ENCODE peak calls at places on chromosome 9, in ten cellular contexts. N is WERI-Rb-1; P is GM12864; D is astrocyte of the spinal cord; Y is mammary epithelial cell; F is CD8-positive, alpha-beta T cell; S is AG09319; C is IMR-90; T is Calu3; X is cardiac muscle cell. O is an unnamed sample.

GRCh38 chr9:104746798-104747197 is 685 bp upstream of the NIPSNAP3A start:
- DNase-seq in Y (no peak), F (no peak), T (no peak), N (no peak), D (no peak), S (no peak), C (no peak), P (no peak), X (no peak), O (no peak)

GRCh38 chr9:70829591-70830265 is 291.7 kb downstream of the TRPM3 start:
- DNase-seq in D (no peak), P (no peak), F (no peak), T (no peak), C (no peak), N (no peak), X (peak), S (no peak), Y (no peak), O (no peak)

GRCh38 chr9:110142868-110143866 is 64.8 kb downstream of the C9orf152 start:
- DNase-seq in T (no peak), F (no peak), X (peak), C (no peak), D (no peak), N (peak), S (no peak), P (peak), Y (no peak), O (no peak)

GRCh38 chr9:3894764-3895163 is 369.0 kb upstream of the RFX3 start:
- DNase-seq in T (no peak), D (peak), C (peak), N (no peak), S (peak), X (peak), F (no peak), P (no peak), Y (no peak), O (no peak)

GRCh38 chr9:85258823-85259370 is 482.9 kb downstream of the AGTPBP1 start:
- DNase-seq in F (no peak), C (no peak), P (no peak), T (peak), S (peak), D (peak), X (peak), N (peak), Y (peak), O (peak)

GRCh38 chr9:136808075-136808780 is 480 bp downstream of the RABL6 start:
- DNase-seq in X (no peak), P (no peak), F (peak), D (no peak), Y (no peak), C (no peak), N (no peak), T (peak), S (no peak), O (no peak)

GRCh38 chr9:98747476-98747875 is 38.7 kb upstream of the GABBR2 start:
- DNase-seq in X (no peak), P (no peak), D (no peak), N (no peak), Y (no peak), F (no peak), C (no peak), S (no peak), T (no peak), O (no peak)

GRCh38 chr9:37452611-37453010 is 12.6 kb downstream of the ZBTB5 start:
- DNase-seq in P (no peak), S (no peak), X (no peak), F (no peak), T (no peak), C (no peak), Y (no peak), D (no peak), N (no peak), O (no peak)

GRCh38 chr9:95506438-95506691 is 10.4 kb downstream of the PTCH1 start:
- DNase-seq in C (peak), X (peak), N (peak), S (no peak), D (peak), F (peak), P (no peak), Y (peak), T (peak), O (no peak)

GRCh38 chr9:35516481-35516880 is 26.6 kb downstream of the RUSC2 start:
- DNase-seq in S (no peak), P (no peak), T (no peak), C (peak), N (no peak), X (peak), D (peak), F (no peak), Y (peak), O (no peak)

GRCh38 chr9:103245369-103245768 is 250.2 kb downstream of the CYLC2 start:
- DNase-seq in N (no peak), X (no peak), P (no peak), S (no peak), F (no peak), T (no peak), C (no peak), D (no peak), Y (no peak), O (no peak)

GRCh38 chr9:79555474-79555873 is 16.3 kb upstream of the TLE4 start:
- DNase-seq in X (no peak), T (no peak), S (no peak), Y (no peak), N (no peak), C (peak), D (no peak), F (no peak), P (no peak), O (no peak)
- TF ChIP-seq CTCF in X (no peak), T (no peak), S (no peak), Y (no peak), N (no peak), C (no peak), D (no peak), F (no peak), P (no peak), O (no peak)

GRCh38 chr9:124950050-124950718 is 9.3 kb upstream of the GOLGA1 start:
- DNase-seq in X (no peak), N (no peak), C (no peak), T (no peak), S (no peak), Y (no peak), F (no peak), P (no peak), D (no peak), O (no peak)

GRCh38 chr9:124947727-124948391 is 7.0 kb upstream of the GOLGA1 start:
- DNase-seq in F (no peak), N (peak), P (no peak), S (no peak), D (no peak), X (peak), T (no peak), Y (no peak), C (no peak), O (no peak)

GRCh38 chr9:124954255-124954654 is 13.4 kb upstream of the GOLGA1 start:
- DNase-seq in X (no peak), P (no peak), T (no peak), Y (no peak), C (peak), D (no peak), S (no peak), N (no peak), F (no peak), O (no peak)

GRCh38 chr9:124946167-124946566 is 5.3 kb upstream of the GOLGA1 start:
- DNase-seq in D (no peak), S (no peak), P (no peak), X (no peak), Y (no peak), C (no peak), F (no peak), T (no peak), N (no peak), O (no peak)

GRCh38 chr9:124949387-124949786 is 8.5 kb upstream of the GOLGA1 start:
- DNase-seq in X (no peak), D (no peak), T (no peak), P (no peak), F (no peak), N (no peak), S (no peak), C (no peak), Y (no peak), O (no peak)
- TF ChIP-seq CTCF in X (no peak), D (no peak), T (no peak), P (no peak), F (no peak), N (no peak), S (no peak), C (no peak), Y (no peak), O (no peak)

GRCh38 chr9:34374905-34375552 is 1.7 kb downstream of the MYORG start:
- DNase-seq in C (no peak), F (no peak), X (no peak), S (no peak), T (peak), Y (peak), N (no peak), D (no peak), P (no peak), O (peak)

GRCh38 chr9:34377402-34377741 is 674 bp upstream of the MYORG start:
- DNase-seq in F (no peak), Y (no peak), X (no peak), S (no peak), D (no peak), C (no peak), T (peak), N (peak), P (no peak), O (peak)

GRCh38 chr9:34374339-34374738 is 2.4 kb downstream of the MYORG start:
- DNase-seq in C (no peak), X (no peak), D (no peak), F (no peak), S (no peak), N (no peak), T (no peak), P (no peak), Y (no peak), O (no peak)

GRCh38 chr9:34376596-34377401 is at the start of gene MYORG:
- DNase-seq in P (peak), X (peak), F (peak), C (peak), D (peak), S (peak), T (peak), Y (peak), N (peak), O (peak)

DNA sequence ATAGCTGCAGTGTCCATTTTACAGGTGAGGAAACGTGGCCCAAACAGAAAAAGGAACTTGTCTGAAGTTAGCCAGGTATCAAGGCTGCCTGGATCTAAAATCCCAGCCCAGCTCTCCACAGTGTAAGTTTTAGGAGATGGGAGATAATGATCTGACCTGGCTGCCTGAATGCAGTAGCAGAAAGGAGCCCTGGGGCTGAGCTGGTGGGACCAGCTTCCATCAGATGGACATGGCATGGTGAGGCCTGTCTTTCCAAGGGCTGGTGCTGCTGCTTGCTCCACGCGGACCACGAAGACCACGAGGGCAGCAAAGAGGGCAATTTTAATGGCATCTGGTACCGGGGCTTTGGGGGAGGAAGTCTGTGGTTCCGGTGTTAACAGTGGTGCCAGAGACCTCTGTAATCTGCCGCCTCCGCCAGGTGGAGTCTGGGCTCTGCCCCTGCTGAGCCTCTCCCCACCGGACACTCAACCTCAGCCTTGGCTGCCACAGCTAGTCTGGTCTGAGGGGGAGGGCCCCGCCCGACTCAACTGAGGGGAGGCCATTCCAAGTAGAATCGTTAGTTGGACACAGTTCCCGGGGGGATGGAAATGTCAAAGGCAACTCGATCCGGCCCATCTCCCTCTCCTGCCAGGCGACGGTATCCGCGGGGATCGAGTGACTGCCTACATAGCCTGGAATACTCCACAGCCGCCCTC is 650 bp downstream of the MYORG start:
- DNase-seq in D (peak), C (no peak), F (peak), P (no peak), S (no peak), N (peak), Y (peak), X (no peak), T (peak), O (peak)
- TF ChIP-seq CTCF in D (peak), C (no peak), F (peak), P (peak), S (no peak), N (peak), Y (peak), X (peak), T (no peak), O (peak)

GRCh38 chr9:88663766-88664419 is 128.9 kb downstream of the NXNL2 start:
- DNase-seq in D (no peak), X (peak), C (peak), T (no peak), P (no peak), Y (no peak), F (no peak), N (no peak), S (no peak), O (no peak)

GRCh38 chr9:88659126-88659525 is 124.1 kb downstream of the NXNL2 start:
- DNase-seq in T (no peak), C (no peak), D (no peak), X (no peak), P (no peak), Y (peak), N (no peak), F (no peak), S (no peak), O (no peak)

GRCh38 chr9:88658311-88658822 is 123.4 kb downstream of the NXNL2 start:
- DNase-seq in D (peak), S (peak), T (no peak), C (no peak), F (no peak), P (no peak), X (peak), Y (peak), N (no peak), O (no peak)

GRCh38 chr9:88660611-88661010 is 125.6 kb downstream of the NXNL2 start:
- DNase-seq in D (no peak), F (no peak), T (peak), C (peak), N (peak), Y (peak), X (peak), P (no peak), S (no peak), O (no peak)

DNA sequence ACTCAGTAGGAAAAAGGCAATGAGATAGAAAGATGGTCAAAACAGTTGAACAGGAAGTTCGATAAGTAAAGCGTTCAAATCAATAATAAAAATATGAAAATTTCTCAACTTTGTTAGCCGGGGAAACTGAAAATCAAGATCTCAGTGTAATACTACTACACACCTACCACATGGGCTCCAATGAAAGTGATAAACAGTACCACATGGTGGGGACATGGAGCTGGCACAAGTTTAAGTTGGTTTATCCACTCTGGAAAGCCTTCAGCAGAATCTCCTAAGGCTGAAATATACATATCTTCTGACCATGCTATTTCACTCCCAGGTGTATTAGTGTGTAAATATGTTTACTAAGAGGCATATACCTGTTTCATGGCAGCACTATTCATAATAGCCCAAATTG is 126.8 kb downstream of the NXNL2 start:
- DNase-seq in S (no peak), N (no peak), X (peak), Y (peak), D (no peak), C (no peak), F (no peak), T (no peak), P (no peak), O (no peak)
- TF ChIP-seq CTCF in S (no peak), N (no peak), X (peak), Y (peak), D (peak), C (peak), F (no peak), T (no peak), P (no peak), O (no peak)

GRCh38 chr9:86275962-86276361 is 6.4 kb downstream of the ISCA1 start:
- DNase-seq in X (no peak), F (no peak), C (no peak), D (no peak), S (no peak), P (no peak), T (no peak), N (no peak), Y (no peak), O (no peak)
- TF ChIP-seq CTCF in X (peak), F (no peak), C (no peak), D (peak), S (no peak), P (peak), T (no peak), N (peak), Y (no peak), O (no peak)

DNA sequence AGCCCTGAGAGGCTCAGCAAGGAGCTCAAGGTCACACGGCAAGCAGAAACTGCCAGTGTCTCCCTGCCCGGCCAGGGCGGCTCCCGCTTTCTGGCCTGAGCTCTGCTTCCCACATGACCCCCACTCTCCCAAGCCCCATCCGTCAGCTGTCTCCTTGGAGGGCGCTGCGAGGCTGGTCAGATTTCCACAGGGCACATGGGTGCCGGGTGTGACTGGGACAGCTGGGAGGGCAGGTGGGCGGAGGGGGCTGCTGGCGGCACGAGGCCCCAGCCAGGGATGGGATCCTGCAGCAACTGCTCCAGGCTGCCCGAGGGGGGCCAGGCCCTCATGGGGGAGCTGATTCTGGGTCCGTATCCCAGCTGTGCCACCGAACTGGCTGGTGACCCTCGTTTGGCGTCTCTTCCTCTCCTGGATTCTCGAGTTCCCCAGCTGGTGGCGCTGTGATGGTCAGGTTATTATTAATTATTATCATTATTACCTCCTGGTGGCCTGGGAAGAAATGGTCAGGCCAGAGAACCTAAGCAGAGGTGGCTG is 12.9 kb upstream of the WDR38 start:
- DNase-seq in Y (no peak), F (no peak), D (no peak), X (no peak), T (no peak), P (no peak), N (no peak), S (no peak), C (no peak), O (peak)
- TF ChIP-seq CTCF in Y (peak), F (no peak), D (peak), X (peak), T (no peak), P (peak), N (peak), S (peak), C (peak), O (peak)

GRCh38 chr9:91073811-91074771 is 272.5 kb downstream of the SYK start:
- DNase-seq in C (no peak), Y (no peak), S (no peak), F (no peak), P (no peak), X (no peak), T (no peak), D (no peak), N (no peak), O (peak)
- TF ChIP-seq CTCF in C (no peak), Y (no peak), S (no peak), F (no peak), P (no peak), X (no peak), T (no peak), D (no peak), N (no peak), O (no peak)

DNA sequence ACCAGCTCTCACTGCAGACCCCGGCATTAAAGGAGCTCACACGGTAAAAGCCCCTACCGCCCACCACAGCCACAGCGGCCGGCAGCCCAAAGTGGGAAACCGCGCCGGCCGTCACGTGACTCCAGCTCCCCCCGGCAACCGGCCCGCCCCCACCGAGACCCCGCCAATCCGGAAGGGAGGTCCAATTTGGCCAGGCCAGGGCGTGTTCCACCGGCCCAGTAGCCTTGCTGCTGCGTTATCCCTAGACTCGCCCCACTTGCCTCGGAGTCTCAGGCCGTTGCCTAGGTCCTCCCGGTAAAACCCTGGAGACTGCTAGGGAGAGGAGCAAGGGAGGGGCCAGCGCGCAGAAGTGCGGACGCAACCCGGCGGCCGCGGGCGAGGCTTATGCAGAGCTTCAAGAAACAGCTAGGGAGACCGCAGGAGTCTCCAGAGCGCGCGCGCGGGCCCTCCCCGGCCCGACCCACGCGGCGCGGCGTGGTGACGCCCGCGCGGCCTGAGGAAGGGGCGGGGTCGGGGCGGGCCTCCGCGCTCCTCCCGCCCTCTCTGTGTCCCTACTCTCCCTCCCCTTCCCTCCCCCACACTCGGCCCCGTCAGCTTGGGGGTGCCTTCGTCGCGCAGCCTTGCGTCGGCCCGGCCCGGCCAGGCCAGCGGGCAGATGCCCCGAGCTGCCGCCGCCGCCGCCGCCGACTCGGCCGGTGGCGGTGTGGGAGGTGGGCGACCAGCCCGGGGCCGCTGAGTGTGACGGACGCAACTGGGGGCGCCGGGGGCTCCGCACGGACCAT is at the start of gene RIC1:
- DNase-seq in F (peak), S (peak), Y (peak), P (peak), N (peak), T (peak), D (peak), C (peak), X (peak), O (peak)
- TF ChIP-seq CTCF in F (no peak), S (no peak), Y (no peak), P (no peak), N (no peak), T (no peak), D (no peak), C (no peak), X (no peak), O (no peak)

O was measured in gastrocnemius medialis.